ENCODE peak calls at places on chromosomes 16 and 17, in four cellular contexts. C, P, S and G are unnamed samples.

GRCh38 chr17:67526700-67527099 is 149.6 kb downstream of the PITPNC1 start:
- DNase-seq in C (no peak), P (no peak), S (no peak), G (no peak)

GRCh38 chr16:84239186-84239790 is 524 bp downstream of the KCNG4 start:
- DNase-seq in C (no peak), P (no peak), S (no peak), G (no peak)

GRCh38 chr17:8629371-8630226 is 926 bp downstream of the MYH10 start:
- DNase-seq in C (peak; percentile 41), P (no peak), S (peak; percentile 48), G (peak; percentile 40)

GRCh38 chr16:53054670-53055485 is at the start of gene CHD9:
- DNase-seq in C (peak; percentile 88), P (peak; percentile 88), S (peak; percentile 85), G (peak; percentile 85)

GRCh38 chr17:34378664-34379101 is 15.7 kb upstream of the CCL1 start:
- DNase-seq in C (no peak), P (no peak), S (no peak), G (no peak)

GRCh38 chr16:75116081-75116910 is at the start of gene LDHD:
- DNase-seq in C (peak; percentile 85), P (peak; percentile 75), S (peak; percentile 93), G (peak; percentile 83)

GRCh38 chr17:27320222-27320560 is 26.3 kb downstream of the WSB1 start:
- DNase-seq in C (no peak), P (no peak), S (no peak), G (no peak)

GRCh38 chr17:38701504-38702165 is 3.4 kb upstream of the MLLT6 start:
- DNase-seq in C (no peak), P (peak; percentile 34), S (peak; percentile 40), G (no peak)

GRCh38 chr17:76793775-76794174 is 55.9 kb downstream of the MFSD11 start:
- DNase-seq in C (no peak), P (peak; percentile 79), S (no peak), G (no peak)

GRCh38 chr16:86343733-86344585 is 166.4 kb upstream of the FOXF1 start:
- DNase-seq in C (no peak), P (no peak), S (no peak), G (no peak)

GRCh38 chr17:81397314-81398169 is 2.3 kb downstream of the BAHCC1 start:
- DNase-seq in C (no peak), P (peak; percentile 62), S (no peak), G (no peak)

GRCh38 chr17:29116652-29117439 is 63.4 kb downstream of the MYO18A start:
- DNase-seq in C (peak; percentile 84), P (peak; percentile 49), S (peak; percentile 79), G (peak; percentile 83)

GRCh38 chr16:3725291-3725690 is 8.0 kb upstream of the TRAP1 start:
- DNase-seq in C (no peak), P (no peak), S (no peak), G (no peak)

GRCh38 chr16:11078812-11079459 is 134.6 kb downstream of the CLEC16A start:
- DNase-seq in C (no peak), P (peak; percentile 36), S (peak; percentile 32), G (no peak)

GRCh38 chr16:68227850-68228553 is 7.9 kb downstream of the ESRP2 start:
- DNase-seq in C (no peak), P (no peak), S (no peak), G (no peak)

GRCh38 chr16:27649021-27649420 is 99.1 kb downstream of the KATNIP start:
- DNase-seq in C (no peak), P (no peak), S (no peak), G (no peak)

DNA sequence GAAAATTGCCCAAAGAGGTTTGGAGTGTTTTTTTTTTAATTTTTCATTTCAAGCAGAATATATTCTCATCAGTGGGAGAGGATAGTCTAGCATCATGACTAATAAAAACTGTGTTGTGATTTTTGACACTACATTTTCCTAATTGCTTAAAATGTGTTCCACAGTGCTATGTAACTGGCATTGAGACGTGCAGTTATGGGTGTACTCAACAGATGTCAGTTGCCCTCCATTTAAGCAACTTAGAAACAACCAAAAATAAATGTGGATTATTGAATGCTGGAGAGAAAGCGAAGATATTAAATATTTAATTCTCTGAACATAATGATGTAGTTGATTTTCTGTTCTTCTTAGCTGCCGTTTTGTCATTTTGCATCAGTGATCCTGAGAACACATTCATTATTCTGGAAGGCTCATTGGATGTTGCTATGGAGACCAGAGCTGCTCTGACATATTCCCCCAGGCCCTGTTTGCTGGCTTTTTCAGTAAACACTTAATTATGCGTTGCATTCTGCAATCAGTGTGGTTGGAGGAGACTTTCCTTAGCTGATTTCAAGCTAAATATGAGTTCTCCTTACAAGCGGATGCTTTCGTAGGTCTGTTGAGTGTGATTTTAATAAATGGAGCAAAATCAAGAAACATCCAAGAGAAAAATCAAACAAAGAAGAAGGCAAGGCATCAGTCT is 38.3 kb upstream of the NUDT7 start:
- DNase-seq in C (no peak), P (no peak), S (no peak), G (no peak)
- H3K4me1 ChIP-seq in C (no peaks in the 10 kb centered on the region), P (no peaks in the 10 kb centered on the region), S (no peaks in the 10 kb centered on the region), G (no peaks in the 10 kb centered on the region)

GRCh38 chr17:16419929-16420271 is 4.5 kb downstream of the TRPV2 start:
- DNase-seq in C (no peak), P (peak; percentile 83), S (no peak), G (no peak)
- TF ChIP-seq CTCF in C (no peak), P (no peak), S (no peak), G (no peak)

GRCh38 chr17:62101090-62101489 is 36.0 kb upstream of the MED13 start:
- DNase-seq in C (no peak), P (no peak), S (no peak), G (no peak)
- H3K27ac ChIP-seq in C (no peak overlapping the region), P (no peak overlapping the region), S (no peak overlapping the region), G (no peak overlapping the region)

GRCh38 chr16:88697116-88697830 is 8.9 kb downstream of the RNF166 start:
- DNase-seq in C (no peak), P (no peak), S (no peak), G (no peak)
- H3K4me1 ChIP-seq in C (peaks cover 21% of the 10 kb centered on the region), P (peaks cover 11% of the 10 kb centered on the region), S (peaks cover 27% of the 10 kb centered on the region), G (peaks cover 28% of the 10 kb centered on the region)

GRCh38 chr17:50467855-50468119 is 893 bp downstream of the CHAD start:
- DNase-seq in C (no peak), P (no peak), S (no peak), G (no peak)
- TF ChIP-seq CTCF in C (no peak), P (no peak), S (no peak), G (no peak)

GRCh38 chr17:71601894-71602504 is 518.8 kb upstream of the SOX9 start:
- DNase-seq in C (no peak), P (no peak), S (no peak), G (no peak)
- H3K27ac ChIP-seq in C (no peak overlapping the region), P (no peak overlapping the region), S (no peak overlapping the region), G (no peak overlapping the region)